ENCODE peak calls at places on chromosomes 6 and 20, in five cellular contexts. M is stimulated activated naive CD8-positive, alpha-beta T cell treated with anti-CD3 and anti-CD28 coated beads, Interleukin-15, amount 100 ng/mL, for 72 hours; F is left ventricle myocardium inferior; Q is activated CD4-positive, CD25-positive, alpha-beta regulatory T cell; U is M059J. N is an unnamed sample.

GRCh38 chr6:152204584-152204983 is 397.1 kb downstream of the ESR1 start:
- DNase-seq in M (no peak), F (no peak), Q (no peak), U (no peak), N (no peak)

GRCh38 chr6:9851006-9851405 is 563.9 kb downstream of the TFAP2A start:
- DNase-seq in M (no peak), F (no peak), Q (no peak), U (no peak), N (no peak)

GRCh38 chr6:131946404-131946991 is 4.7 kb downstream of the CCN2 start:
- DNase-seq in M (no peak), F (no peak), Q (no peak), U (peak; percentile 70), N (no peak)

GRCh38 chr6:104019075-104019474 is 840.6 kb downstream of the HACE1 start:
- DNase-seq in M (no peak), F (no peak), Q (no peak), U (no peak), N (no peak)

GRCh38 chr6:157682856-157683481 is 140.1 kb upstream of the SNX9 start:
- DNase-seq in M (no peak), F (no peak), Q (no peak), U (peak; percentile 48), N (peak; percentile 44)

GRCh38 chr20:50918403-50918802 is 12.8 kb downstream of the ADNP start:
- DNase-seq in M (no peak), F (no peak), Q (no peak), U (no peak), N (no peak)

GRCh38 chr20:330233-331149 is 5.1 kb downstream of the SOX12 start:
- DNase-seq in M (peak; percentile 71), F (no peak), Q (peak; percentile 14), U (peak; percentile 81), N (no peak)

GRCh38 chr6:42690151-42690702 is 32.2 kb downstream of the PRPH2 start:
- DNase-seq in M (no peak), F (no peak), Q (no peak), U (no peak), N (no peak)

GRCh38 chr20:47338131-47338628 is 18.3 kb downstream of the ZMYND8 start:
- DNase-seq in M (no peak), F (peak; percentile 57), Q (no peak), U (no peak), N (no peak)

GRCh38 chr6:150966786-150967185 is 101.3 kb downstream of the MTHFD1L start:
- DNase-seq in M (no peak), F (no peak), Q (no peak), U (no peak), N (no peak)

GRCh38 chr6:6823568-6824224 is 235.2 kb downstream of the LY86 start:
- DNase-seq in M (no peak), F (no peak), Q (no peak), U (no peak), N (no peak)

GRCh38 chr6:16769131-16769985 is 8.1 kb upstream of the ATXN1 start:
- DNase-seq in M (peak; percentile 64), F (no peak), Q (peak; percentile 37), U (peak; percentile 100), N (no peak)

GRCh38 chr20:62804021-62804631 is 509 bp upstream of the OGFR start:
- DNase-seq in M (no peak), F (no peak), Q (no peak), U (peak; percentile 46), N (no peak)

GRCh38 chr6:34969662-34970265 is 80.7 kb downstream of the ANKS1A start:
- DNase-seq in M (no peak), F (no peak), Q (no peak), U (peak; percentile 44), N (no peak)

GRCh38 chr6:130851026-130851425 is 23.8 kb downstream of the SMLR1 start:
- DNase-seq in M (no peak), F (no peak), Q (no peak), U (no peak), N (no peak)

GRCh38 chr6:12436224-12436623 is 146.1 kb downstream of the EDN1 start:
- DNase-seq in M (no peak), F (no peak), Q (no peak), U (no peak), N (no peak)

GRCh38 chr20:37096415-37097039 is 730 bp upstream of the RBL1 start:
- DNase-seq in M (no peak), F (no peak), Q (no peak), U (no peak), N (no peak)

GRCh38 chr20:19907326-19908056 is 109.7 kb upstream of the NAA20 start:
- DNase-seq in M (no peak), F (peak; percentile 67), Q (no peak), U (no peak), N (peak; percentile 72)

GRCh38 chr6:107641500-107641931 is 151.6 kb downstream of the SOBP start:
- DNase-seq in M (no peak), F (peak; percentile 69), Q (no peak), U (peak; percentile 76), N (no peak)

GRCh38 chr6:78243519-78243918 is 590.7 kb downstream of the MEI4 start:
- DNase-seq in M (no peak), F (no peak), Q (no peak), U (peak; percentile 63), N (no peak)

GRCh38 chr6:8707956-8708772 is 272.8 kb upstream of the SLC35B3 start:
- DNase-seq in M (no peak), F (no peak), Q (no peak), U (peak; percentile 62), N (no peak)

GRCh38 chr20:4167261-4168004 is 152.1 kb upstream of the RNF24 start:
- DNase-seq in M (no peak), F (no peak), Q (no peak), U (no peak), N (no peak)

GRCh38 chr20:51346686-51347485 is 195.6 kb downstream of the NFATC2 start:
- DNase-seq in M (no peak), F (no peak), Q (no peak), U (peak; percentile 93), N (no peak)

GRCh38 chr6:14807130-14807529 is 438.7 kb upstream of the JARID2 start:
- DNase-seq in M (no peak), F (no peak), Q (no peak), U (no peak), N (no peak)

GRCh38 chr6:5950448-5950847 is 56.3 kb downstream of the NRN1 start:
- DNase-seq in M (peak; percentile 25), F (no peak), Q (no peak), U (peak; percentile 73), N (no peak)